ENCODE peak calls at places on chromosomes 4 and X, in four cellular contexts. One of them, this sample, is unnamed.

GRCh38 chr4:187065396-187065795 is 341.7 kb upstream of the FAT1 start:
- DNase-seq in NB4: no peak
- DNase-seq in endothelial cell of umbilical vein: no peak
- DNase-seq in SK-N-SH: no peak
- DNase-seq in this sample: no peak

GRCh38 chrX:24282381-24283121 is 31.3 kb downstream of the SUPT20HL2 start:
- DNase-seq in endothelial cell of umbilical vein: no peak
- DNase-seq in SK-N-SH: no peak
- DNase-seq in NB4: no peak
- DNase-seq in this sample: no peak

GRCh38 chr4:84159767-84160166 is 339.3 kb downstream of the NKX6-1 start:
- DNase-seq in SK-N-SH: no peak
- DNase-seq in NB4: peak
- DNase-seq in endothelial cell of umbilical vein: no peak
- DNase-seq in this sample: peak

GRCh38 chr4:92969650-92970370 is 666.0 kb downstream of the GRID2 start:
- DNase-seq in NB4: no peak
- DNase-seq in SK-N-SH: no peak
- DNase-seq in endothelial cell of umbilical vein: peak
- DNase-seq in this sample: no peak

GRCh38 chr4:86247906-86248305 is 111.9 kb downstream of the MAPK10 start:
- DNase-seq in NB4: no peak
- DNase-seq in endothelial cell of umbilical vein: no peak
- DNase-seq in SK-N-SH: no peak
- DNase-seq in this sample: no peak

GRCh38 chr4:7332216-7333023 is 102.3 kb downstream of the PSAPL1 start:
- DNase-seq in SK-N-SH: no peak
- DNase-seq in NB4: no peak
- DNase-seq in endothelial cell of umbilical vein: no peak
- DNase-seq in this sample: no peak

GRCh38 chrX:72208126-72208525 is 26.6 kb downstream of the PIN4 start:
- DNase-seq in SK-N-SH: no peak
- DNase-seq in endothelial cell of umbilical vein: no peak
- DNase-seq in NB4: no peak
- DNase-seq in this sample: no peak

GRCh38 chr4:37844204-37844603 is 17.7 kb downstream of the PGM2 start:
- DNase-seq in NB4: no peak
- DNase-seq in endothelial cell of umbilical vein: no peak
- DNase-seq in SK-N-SH: no peak
- DNase-seq in this sample: no peak

GRCh38 chrX:105564536-105564935 is 257.8 kb upstream of the NRK start:
- DNase-seq in endothelial cell of umbilical vein: no peak
- DNase-seq in NB4: peak
- DNase-seq in SK-N-SH: no peak
- DNase-seq in this sample: no peak

GRCh38 chrX:48956728-48957414 is 536 bp downstream of the OTUD5 start:
- DNase-seq in SK-N-SH: no peak
- DNase-seq in NB4: peak
- DNase-seq in endothelial cell of umbilical vein: peak
- DNase-seq in this sample: no peak

GRCh38 chr4:3341760-3342159 is 48.9 kb downstream of the RGS12 start:
- DNase-seq in endothelial cell of umbilical vein: no peak
- DNase-seq in NB4: no peak
- DNase-seq in SK-N-SH: no peak
- DNase-seq in this sample: no peak

DNA sequence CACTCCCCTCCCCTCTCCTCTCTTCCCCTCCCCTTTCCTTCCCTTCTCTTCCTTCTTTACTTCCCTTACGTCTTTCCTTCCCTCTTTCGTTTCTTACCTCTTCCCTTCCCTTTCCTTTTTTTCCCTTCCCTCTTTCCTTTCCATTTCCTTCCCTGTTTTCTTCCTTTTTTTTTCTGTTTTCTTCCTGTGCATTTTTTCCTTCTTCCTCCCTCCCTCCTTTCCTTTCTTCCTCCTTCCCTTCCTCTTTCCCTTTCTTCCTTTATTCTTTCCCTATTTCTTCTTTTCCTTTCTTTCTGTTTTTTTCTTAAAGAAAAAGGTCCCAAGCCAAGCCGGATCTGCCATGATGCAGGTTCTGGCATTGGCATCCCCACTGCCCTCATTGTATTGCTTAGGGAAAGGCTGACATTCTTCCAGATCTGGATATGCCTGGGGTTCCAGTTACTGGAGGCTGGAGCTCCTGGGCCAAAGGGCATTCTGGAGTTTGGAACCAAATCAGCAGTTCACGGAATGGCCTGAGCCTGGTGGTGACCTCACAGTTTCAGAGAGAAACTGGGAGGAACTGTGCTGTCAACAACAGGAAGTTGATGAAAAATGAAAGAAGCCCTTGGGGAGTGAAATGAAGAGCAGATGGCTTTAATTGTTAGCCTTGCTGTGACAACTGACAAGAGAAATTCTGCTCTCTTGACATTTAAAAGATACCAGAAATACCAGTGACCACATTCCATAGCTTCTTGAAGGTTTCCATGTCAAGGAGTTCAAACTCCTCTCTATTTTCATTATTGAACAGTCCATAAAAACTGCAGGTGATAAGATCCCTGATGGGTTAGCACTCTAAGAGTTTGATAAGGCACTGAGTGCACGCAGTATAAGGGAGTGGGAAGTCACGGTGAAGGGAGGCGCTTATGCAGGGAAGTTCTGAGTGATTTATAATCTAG is 622.1 kb downstream of the SPRY1 start:
- DNase-seq in NB4: peak
- DNase-seq in endothelial cell of umbilical vein: peak
- DNase-seq in SK-N-SH: peak
- DNase-seq in this sample: no peak
- TF ChIP-seq MAX in NB4: no peak
- TF ChIP-seq MAX in endothelial cell of umbilical vein: no peak
- TF ChIP-seq MAX in SK-N-SH: peak
- TF ChIP-seq MAX in this sample: no peak

GRCh38 chr4:163758032-163758431 is 263.5 kb downstream of the TMA16 start:
- DNase-seq in endothelial cell of umbilical vein: no peak
- DNase-seq in SK-N-SH: no peak
- DNase-seq in NB4: no peak
- DNase-seq in this sample: no peak

DNA sequence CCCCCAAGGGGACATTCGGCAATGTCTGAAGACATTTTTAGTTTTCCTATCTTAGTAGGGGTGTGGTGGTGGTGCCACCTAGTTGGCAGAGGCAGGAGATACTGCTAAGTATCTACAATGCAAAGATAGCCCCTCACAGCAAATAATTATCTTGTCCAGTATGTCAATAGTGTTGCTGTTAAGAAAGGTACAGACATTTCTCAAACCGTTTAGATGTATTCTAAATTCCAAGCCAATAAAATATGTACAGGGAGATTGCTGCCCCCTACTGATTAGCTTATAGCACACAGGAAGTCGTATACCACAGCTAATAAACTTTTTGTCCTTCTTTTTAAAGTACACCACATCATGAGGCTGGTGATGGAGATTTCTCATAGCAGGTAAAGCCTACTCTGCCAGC is 260.5 kb downstream of the TMA16 start:
- DNase-seq in SK-N-SH: no peak
- DNase-seq in NB4: peak
- DNase-seq in endothelial cell of umbilical vein: no peak
- DNase-seq in this sample: no peak
- TF ChIP-seq MAX in SK-N-SH: no peak
- TF ChIP-seq MAX in NB4: no peak
- TF ChIP-seq MAX in endothelial cell of umbilical vein: no peak
- TF ChIP-seq MAX in this sample: no peak

DNA sequence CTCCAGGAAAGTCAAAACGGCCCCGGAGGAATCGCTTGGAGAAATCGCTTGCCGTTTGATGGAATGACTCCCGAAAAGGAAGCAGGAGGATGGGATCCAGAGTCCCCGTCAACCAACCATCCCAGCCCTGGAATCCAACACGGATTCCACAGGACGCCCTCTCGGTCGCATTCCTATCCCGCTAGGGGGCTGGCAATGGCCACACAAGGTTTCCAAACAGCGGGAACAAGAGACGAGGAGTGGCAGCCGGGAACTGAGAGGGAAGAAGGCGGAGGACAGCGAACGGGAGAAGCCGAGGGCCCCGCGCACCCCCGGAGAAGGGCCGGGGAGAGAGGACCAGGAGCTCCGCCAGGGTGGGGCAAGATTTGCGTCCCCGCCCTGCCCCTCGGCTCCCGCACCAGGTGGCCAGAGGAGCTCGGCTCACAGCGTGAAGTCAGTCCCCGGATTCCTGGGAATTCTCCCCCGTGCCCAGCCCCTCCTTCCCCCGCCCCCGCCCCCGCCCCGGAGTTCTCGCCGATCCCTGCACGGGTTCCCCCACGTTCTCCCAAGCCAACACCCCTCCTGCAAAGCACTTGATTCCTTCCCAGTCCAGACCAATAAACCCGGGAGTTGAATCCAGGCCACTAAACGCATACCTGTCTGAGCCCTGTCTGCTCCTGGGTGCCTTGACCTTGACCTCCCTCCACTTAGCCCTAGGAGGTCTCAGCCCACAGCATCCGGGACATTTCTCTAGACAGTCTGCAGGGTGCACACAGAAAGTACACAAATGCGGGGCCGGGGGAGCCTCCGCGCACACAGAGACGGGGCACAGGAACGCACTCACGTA is 1.4 kb downstream of the PDZD4 start:
- DNase-seq in NB4: no peak
- DNase-seq in endothelial cell of umbilical vein: no peak
- DNase-seq in SK-N-SH: peak
- DNase-seq in this sample: peak
- TF ChIP-seq MAX in NB4: no peak
- TF ChIP-seq MAX in endothelial cell of umbilical vein: no peak
- TF ChIP-seq MAX in SK-N-SH: no peak
- TF ChIP-seq MAX in this sample: no peak

GRCh38 chr4:2255501-2256155 is 6.3 kb downstream of the MXD4 start:
- DNase-seq in SK-N-SH: peak
- DNase-seq in NB4: no peak
- DNase-seq in endothelial cell of umbilical vein: no peak
- DNase-seq in this sample: peak
- TF ChIP-seq MAX in SK-N-SH: no peak
- TF ChIP-seq MAX in NB4: no peak
- TF ChIP-seq MAX in endothelial cell of umbilical vein: no peak
- TF ChIP-seq MAX in this sample: no peak

GRCh38 chr4:111494471-111494870 is 650.8 kb upstream of the FAM241A start:
- DNase-seq in endothelial cell of umbilical vein: no peak
- DNase-seq in SK-N-SH: no peak
- DNase-seq in NB4: no peak
- DNase-seq in this sample: no peak
- TF ChIP-seq MAX in endothelial cell of umbilical vein: no peak
- TF ChIP-seq MAX in SK-N-SH: no peak
- TF ChIP-seq MAX in NB4: no peak
- TF ChIP-seq MAX in this sample: no peak

DNA sequence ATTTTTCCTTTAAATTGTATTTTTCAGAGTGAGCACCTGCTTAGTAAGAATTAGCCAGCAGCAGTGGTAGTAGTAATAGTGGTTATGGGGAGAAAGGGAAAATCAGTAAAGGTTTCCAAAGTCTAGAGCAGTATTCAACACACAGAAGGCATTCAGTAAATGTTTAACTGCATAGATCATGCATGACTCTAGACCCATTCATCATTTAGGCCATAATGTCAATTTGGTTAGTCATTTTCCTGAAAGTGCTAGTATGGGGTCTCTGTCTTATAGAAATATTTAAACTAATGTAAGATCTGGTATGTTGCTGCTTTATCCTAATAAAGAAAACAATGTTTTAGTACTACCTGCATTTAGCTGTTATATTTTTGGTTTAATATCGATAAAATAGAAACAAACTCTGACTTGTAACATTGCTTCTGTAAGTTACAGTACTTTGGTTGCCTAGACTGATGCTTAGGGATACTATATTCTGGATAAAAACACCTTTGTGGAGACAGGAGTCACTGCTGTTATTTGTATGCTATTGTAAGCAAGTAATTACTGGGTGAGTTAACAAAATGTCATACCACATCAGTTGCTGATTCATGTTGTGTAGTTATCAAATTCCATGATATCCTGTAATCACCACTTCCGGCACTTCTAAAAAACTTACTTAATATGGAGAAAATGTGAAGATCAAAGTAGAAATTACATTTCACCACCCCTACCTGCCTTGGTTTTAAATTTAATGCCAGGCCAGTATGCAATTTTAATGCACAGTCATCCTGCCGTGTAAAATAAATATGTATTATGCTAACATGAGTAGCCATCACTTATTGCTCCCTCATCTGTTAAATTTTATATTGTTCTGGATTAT is 115.8 kb upstream of the BMPR1B start:
- DNase-seq in endothelial cell of umbilical vein: peak
- DNase-seq in NB4: no peak
- DNase-seq in SK-N-SH: no peak
- DNase-seq in this sample: no peak
- TF ChIP-seq MAX in endothelial cell of umbilical vein: no peak
- TF ChIP-seq MAX in NB4: no peak
- TF ChIP-seq MAX in SK-N-SH: no peak
- TF ChIP-seq MAX in this sample: no peak

GRCh38 chrX:150332023-150332422 is 31.1 kb upstream of the MAMLD1 start:
- DNase-seq in endothelial cell of umbilical vein: no peak
- DNase-seq in SK-N-SH: no peak
- DNase-seq in NB4: no peak
- DNase-seq in this sample: no peak
- TF ChIP-seq MAX in endothelial cell of umbilical vein: no peak
- TF ChIP-seq MAX in SK-N-SH: no peak
- TF ChIP-seq MAX in NB4: no peak
- TF ChIP-seq MAX in this sample: no peak